ENCODE peak calls at places on chromosome 10, in six cellular contexts. One of them, this sample, is unnamed.

GRCh38 chr10:120818301-120818700 is 32.9 kb upstream of the WDR11 start:
- DNase-seq in substantia nigra: no peak
- DNase-seq in A673: no peak
- DNase-seq in sigmoid colon: no peak
- DNase-seq in AG04450: no peak
- DNase-seq in PC-3: no peak
- DNase-seq in this sample: no peak

GRCh38 chr10:104387130-104387888 is 33.7 kb downstream of the CFAP58 start:
- DNase-seq in AG04450: no peak
- DNase-seq in sigmoid colon: no peak
- DNase-seq in PC-3: no peak
- DNase-seq in substantia nigra: no peak
- DNase-seq in A673: peak
- DNase-seq in this sample: no peak

GRCh38 chr10:43231523-43232078 is 35.3 kb downstream of the RASGEF1A start:
- DNase-seq in sigmoid colon: peak
- DNase-seq in A673: no peak
- DNase-seq in PC-3: no peak
- DNase-seq in AG04450: no peak
- DNase-seq in substantia nigra: no peak
- DNase-seq in this sample: peak

GRCh38 chr10:128711776-128712175 is 585.6 kb upstream of the MKI67 start:
- DNase-seq in A673: no peak
- DNase-seq in sigmoid colon: no peak
- DNase-seq in substantia nigra: no peak
- DNase-seq in AG04450: no peak
- DNase-seq in PC-3: no peak
- DNase-seq in this sample: no peak

GRCh38 chr10:22962817-22963216 is 35.0 kb downstream of the ARMC3 start:
- DNase-seq in A673: no peak
- DNase-seq in sigmoid colon: no peak
- DNase-seq in substantia nigra: no peak
- DNase-seq in PC-3: no peak
- DNase-seq in AG04450: no peak
- DNase-seq in this sample: no peak

GRCh38 chr10:13054844-13055243 is 45.1 kb upstream of the OPTN start:
- DNase-seq in A673: no peak
- DNase-seq in PC-3: no peak
- DNase-seq in sigmoid colon: no peak
- DNase-seq in substantia nigra: no peak
- DNase-seq in AG04450: no peak
- DNase-seq in this sample: no peak

GRCh38 chr10:121459765-121460453 is 138.3 kb downstream of the FGFR2 start:
- DNase-seq in PC-3: no peak
- DNase-seq in AG04450: no peak
- DNase-seq in A673: peak
- DNase-seq in substantia nigra: no peak
- DNase-seq in sigmoid colon: peak
- DNase-seq in this sample: no peak

GRCh38 chr10:29731760-29732159 is 97.0 kb upstream of the SVIL start:
- DNase-seq in sigmoid colon: peak
- DNase-seq in AG04450: no peak
- DNase-seq in A673: no peak
- DNase-seq in substantia nigra: no peak
- DNase-seq in PC-3: no peak
- DNase-seq in this sample: no peak

DNA sequence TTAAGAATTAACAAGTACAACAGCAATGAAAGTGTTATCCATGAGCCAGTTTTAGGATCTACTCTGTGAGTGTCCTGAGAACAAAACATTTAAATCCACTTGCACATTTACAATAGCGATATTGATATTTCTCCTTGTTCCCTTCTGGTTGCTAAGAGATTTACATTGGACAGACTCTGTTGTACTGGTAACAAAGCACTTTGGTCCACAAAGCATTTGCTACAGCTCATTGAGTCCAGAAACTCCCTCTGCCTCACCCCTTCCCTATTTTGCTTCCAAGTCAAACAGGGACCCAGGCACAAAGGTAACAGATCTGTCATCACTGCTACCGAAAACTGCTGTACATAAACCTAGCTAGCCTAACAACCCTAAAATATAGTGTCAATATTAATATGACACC is 2.1 kb downstream of the ANK3 start:
- DNase-seq in substantia nigra: no peak
- DNase-seq in AG04450: no peak
- DNase-seq in PC-3: peak
- DNase-seq in sigmoid colon: no peak
- DNase-seq in A673: no peak
- DNase-seq in this sample: no peak
- H3K27ac ChIP-seq in substantia nigra: peak
- H3K27ac ChIP-seq in AG04450: no peak
- H3K27ac ChIP-seq in PC-3: no peak
- H3K27ac ChIP-seq in sigmoid colon: no peak
- H3K27ac ChIP-seq in A673: no peak
- H3K27ac ChIP-seq in this sample: no peak

GRCh38 chr10:8055420-8056349 is 1.2 kb downstream of the GATA3 start:
- DNase-seq in substantia nigra: no peak
- DNase-seq in sigmoid colon: no peak
- DNase-seq in A673: no peak
- DNase-seq in AG04450: no peak
- DNase-seq in PC-3: no peak
- DNase-seq in this sample: no peak

GRCh38 chr10:8054243-8054497 is 318 bp upstream of the GATA3 start:
- DNase-seq in sigmoid colon: no peak
- DNase-seq in PC-3: peak
- DNase-seq in A673: no peak
- DNase-seq in substantia nigra: no peak
- DNase-seq in AG04450: no peak
- DNase-seq in this sample: no peak

GRCh38 chr10:8053446-8054242 is 844 bp upstream of the GATA3 start:
- DNase-seq in substantia nigra: peak
- DNase-seq in PC-3: peak
- DNase-seq in AG04450: peak
- DNase-seq in sigmoid colon: no peak
- DNase-seq in A673: peak
- DNase-seq in this sample: peak

GRCh38 chr10:8056378-8056777 is 1.9 kb downstream of the GATA3 start:
- DNase-seq in substantia nigra: no peak
- DNase-seq in A673: no peak
- DNase-seq in AG04450: no peak
- DNase-seq in PC-3: no peak
- DNase-seq in sigmoid colon: no peak
- DNase-seq in this sample: no peak

GRCh38 chr10:8054498-8055407 is at the start of gene GATA3:
- DNase-seq in sigmoid colon: no peak
- DNase-seq in AG04450: no peak
- DNase-seq in PC-3: peak
- DNase-seq in A673: peak
- DNase-seq in substantia nigra: no peak
- DNase-seq in this sample: no peak
- H3K27ac ChIP-seq in sigmoid colon: no peak
- H3K27ac ChIP-seq in AG04450: no peak
- H3K27ac ChIP-seq in PC-3: peak
- H3K27ac ChIP-seq in A673: peak
- H3K27ac ChIP-seq in substantia nigra: no peak
- H3K27ac ChIP-seq in this sample: no peak

DNA sequence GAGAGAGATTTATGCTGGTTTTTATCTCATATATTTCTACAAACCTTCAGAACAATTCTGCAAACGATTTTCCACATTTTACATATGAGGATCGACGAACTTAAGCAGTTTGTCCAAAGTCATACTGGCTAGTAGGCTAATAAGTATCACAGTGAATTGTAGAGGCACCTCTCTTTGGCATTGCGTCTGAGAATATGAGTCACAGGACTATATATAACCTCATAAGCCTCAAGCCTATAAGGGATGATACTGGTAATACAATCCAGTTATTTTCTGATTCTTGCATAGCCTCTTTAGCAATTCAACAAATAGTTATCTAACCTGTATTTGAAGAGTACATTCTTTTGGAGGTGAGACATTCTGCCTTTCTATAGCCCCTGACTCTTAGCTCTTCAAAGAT is 129.8 kb downstream of the GPR158 start:
- DNase-seq in A673: no peak
- DNase-seq in PC-3: peak
- DNase-seq in AG04450: no peak
- DNase-seq in sigmoid colon: no peak
- DNase-seq in substantia nigra: no peak
- DNase-seq in this sample: no peak
- H3K27ac ChIP-seq in A673: no peak
- H3K27ac ChIP-seq in PC-3: no peak
- H3K27ac ChIP-seq in AG04450: no peak
- H3K27ac ChIP-seq in sigmoid colon: no peak
- H3K27ac ChIP-seq in substantia nigra: no peak
- H3K27ac ChIP-seq in this sample: no peak

GRCh38 chr10:26479766-26480492 is 41.8 kb downstream of the APBB1IP start:
- DNase-seq in substantia nigra: no peak
- DNase-seq in PC-3: no peak
- DNase-seq in A673: no peak
- DNase-seq in sigmoid colon: no peak
- DNase-seq in AG04450: no peak
- DNase-seq in this sample: no peak
- H3K27ac ChIP-seq in substantia nigra: no peak
- H3K27ac ChIP-seq in PC-3: no peak
- H3K27ac ChIP-seq in A673: no peak
- H3K27ac ChIP-seq in sigmoid colon: peak
- H3K27ac ChIP-seq in AG04450: no peak
- H3K27ac ChIP-seq in this sample: no peak

GRCh38 chr10:31100176-31100575 is 68.5 kb upstream of the ZNF438 start:
- DNase-seq in AG04450: no peak
- DNase-seq in A673: no peak
- DNase-seq in PC-3: no peak
- DNase-seq in sigmoid colon: no peak
- DNase-seq in substantia nigra: no peak
- DNase-seq in this sample: no peak

GRCh38 chr10:31102421-31102820 is 70.8 kb upstream of the ZNF438 start:
- DNase-seq in substantia nigra: no peak
- DNase-seq in PC-3: no peak
- DNase-seq in sigmoid colon: no peak
- DNase-seq in A673: no peak
- DNase-seq in AG04450: no peak
- DNase-seq in this sample: no peak

GRCh38 chr10:31099664-31100063 is 68.0 kb upstream of the ZNF438 start:
- DNase-seq in substantia nigra: no peak
- DNase-seq in PC-3: peak
- DNase-seq in sigmoid colon: no peak
- DNase-seq in A673: no peak
- DNase-seq in AG04450: no peak
- DNase-seq in this sample: no peak

GRCh38 chr10:31100662-31101061 is 69.0 kb upstream of the ZNF438 start:
- DNase-seq in A673: no peak
- DNase-seq in substantia nigra: no peak
- DNase-seq in PC-3: no peak
- DNase-seq in AG04450: no peak
- DNase-seq in sigmoid colon: no peak
- DNase-seq in this sample: no peak

DNA sequence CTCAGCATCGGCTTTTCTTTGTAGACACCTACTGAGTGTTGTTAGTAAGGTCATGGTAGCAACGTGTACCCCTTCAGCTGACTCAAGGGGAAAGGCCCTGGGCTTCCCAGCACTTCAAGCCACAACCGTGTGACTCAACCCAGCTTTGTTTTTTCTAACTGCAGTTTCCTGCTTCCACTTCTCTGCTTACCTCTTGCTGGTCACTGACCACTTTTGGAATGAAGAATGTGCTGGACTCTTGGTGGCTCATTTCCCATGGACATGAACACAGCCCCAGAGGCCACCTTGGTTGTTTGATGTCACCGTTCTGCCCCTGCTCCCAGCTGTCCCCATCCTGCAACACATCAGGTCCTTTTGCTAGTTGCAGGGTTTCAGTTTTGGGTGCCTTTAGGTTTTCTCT is 69.5 kb upstream of the ZNF438 start:
- DNase-seq in sigmoid colon: no peak
- DNase-seq in substantia nigra: no peak
- DNase-seq in AG04450: peak
- DNase-seq in A673: no peak
- DNase-seq in PC-3: peak
- DNase-seq in this sample: peak
- H3K27ac ChIP-seq in sigmoid colon: no peak
- H3K27ac ChIP-seq in substantia nigra: no peak
- H3K27ac ChIP-seq in AG04450: peak
- H3K27ac ChIP-seq in A673: no peak
- H3K27ac ChIP-seq in PC-3: peak
- H3K27ac ChIP-seq in this sample: peak

GRCh38 chr10:24723386-24723787 is 300 bp downstream of the ARHGAP21 start:
- DNase-seq in AG04450: no peak
- DNase-seq in sigmoid colon: peak
- DNase-seq in PC-3: no peak
- DNase-seq in substantia nigra: peak
- DNase-seq in A673: peak
- DNase-seq in this sample: no peak
- H3K27ac ChIP-seq in AG04450: no peak
- H3K27ac ChIP-seq in sigmoid colon: peak
- H3K27ac ChIP-seq in PC-3: no peak
- H3K27ac ChIP-seq in substantia nigra: peak
- H3K27ac ChIP-seq in A673: peak
- H3K27ac ChIP-seq in this sample: peak

GRCh38 chr10:34392641-34393170 is 422.4 kb downstream of the PARD3 start:
- DNase-seq in substantia nigra: no peak
- DNase-seq in AG04450: no peak
- DNase-seq in A673: no peak
- DNase-seq in PC-3: peak
- DNase-seq in sigmoid colon: no peak
- DNase-seq in this sample: no peak

GRCh38 chr10:34396669-34397068 is 418.4 kb downstream of the PARD3 start:
- DNase-seq in AG04450: no peak
- DNase-seq in A673: peak
- DNase-seq in sigmoid colon: no peak
- DNase-seq in substantia nigra: no peak
- DNase-seq in PC-3: no peak
- DNase-seq in this sample: no peak

DNA sequence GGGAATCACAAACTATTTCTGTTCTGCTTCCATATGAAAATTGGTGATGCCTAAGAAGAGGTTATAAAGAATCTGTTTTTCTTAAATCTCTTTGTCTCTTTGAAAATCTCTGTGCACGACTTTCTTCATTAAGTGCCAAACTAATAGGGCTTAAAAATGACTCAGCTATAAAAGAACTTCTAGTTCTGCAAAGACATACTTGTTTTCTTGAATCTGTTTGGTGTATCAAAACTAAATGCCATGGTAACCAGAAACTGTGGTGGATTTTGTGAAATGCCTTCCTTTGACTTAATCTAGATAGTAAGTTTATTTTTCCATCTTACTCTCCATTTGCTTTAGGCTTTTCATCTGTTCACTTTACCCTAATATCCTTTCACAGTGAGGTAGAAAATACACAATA is 417.8 kb downstream of the PARD3 start:
- DNase-seq in AG04450: no peak
- DNase-seq in A673: peak
- DNase-seq in PC-3: no peak
- DNase-seq in sigmoid colon: no peak
- DNase-seq in substantia nigra: no peak
- DNase-seq in this sample: no peak
- H3K27ac ChIP-seq in AG04450: no peak
- H3K27ac ChIP-seq in A673: no peak
- H3K27ac ChIP-seq in PC-3: no peak
- H3K27ac ChIP-seq in sigmoid colon: no peak
- H3K27ac ChIP-seq in substantia nigra: no peak
- H3K27ac ChIP-seq in this sample: peak

This sample was measured in ascending aorta.